ENCODE peak calls at places on chromosomes 11 and 22, in nine cellular contexts. One of them, this sample, is unnamed.

GRCh38 chr11:110077866-110078325 is 15.3 kb upstream of the ZC3H12C start:
- DNase-seq in Peyer's patch: peak; percentile 50
- DNase-seq in LoVo: no peak
- DNase-seq in glutamatergic neuron: no peak
- DNase-seq in effector CD4-positive, alpha-beta T cell: no peak
- DNase-seq in NCI-H226: peak; percentile 52
- DNase-seq in activated CD4-positive, alpha-beta T cell treated with anti-CD3 and anti-CD28 coated beads for 48 hours: peak; percentile 45
- DNase-seq in stimulated activated CD4-positive, alpha-beta T cell treated with anti-CD3 and anti-CD28 coated beads, Interleukin-2, amount 100 ng/mL, for 24 hours: no peak
- DNase-seq in stromal cell of bone marrow: peak; percentile 69
- DNase-seq in this sample: no peak

GRCh38 chr22:40443675-40444482 is 73.5 kb downstream of the SGSM3 start:
- DNase-seq in effector CD4-positive, alpha-beta T cell: no peak
- DNase-seq in NCI-H226: no peak
- DNase-seq in glutamatergic neuron: no peak
- DNase-seq in stimulated activated CD4-positive, alpha-beta T cell treated with anti-CD3 and anti-CD28 coated beads, Interleukin-2, amount 100 ng/mL, for 24 hours: no peak
- DNase-seq in Peyer's patch: no peak
- DNase-seq in stromal cell of bone marrow: no peak
- DNase-seq in activated CD4-positive, alpha-beta T cell treated with anti-CD3 and anti-CD28 coated beads for 48 hours: no peak
- DNase-seq in LoVo: no peak
- DNase-seq in this sample: no peak

GRCh38 chr11:125402436-125402835 is 93.6 kb downstream of the FEZ1 start:
- DNase-seq in activated CD4-positive, alpha-beta T cell treated with anti-CD3 and anti-CD28 coated beads for 48 hours: no peak
- DNase-seq in Peyer's patch: no peak
- DNase-seq in effector CD4-positive, alpha-beta T cell: no peak
- DNase-seq in NCI-H226: peak; percentile 20
- DNase-seq in stimulated activated CD4-positive, alpha-beta T cell treated with anti-CD3 and anti-CD28 coated beads, Interleukin-2, amount 100 ng/mL, for 24 hours: no peak
- DNase-seq in glutamatergic neuron: no peak
- DNase-seq in stromal cell of bone marrow: peak; percentile 44
- DNase-seq in LoVo: no peak
- DNase-seq in this sample: no peak

GRCh38 chr11:2210366-2211112 is 38.9 kb upstream of the TH start:
- DNase-seq in stromal cell of bone marrow: no peak
- DNase-seq in LoVo: no peak
- DNase-seq in stimulated activated CD4-positive, alpha-beta T cell treated with anti-CD3 and anti-CD28 coated beads, Interleukin-2, amount 100 ng/mL, for 24 hours: peak; percentile 15
- DNase-seq in effector CD4-positive, alpha-beta T cell: no peak
- DNase-seq in Peyer's patch: peak; percentile 51
- DNase-seq in NCI-H226: no peak
- DNase-seq in activated CD4-positive, alpha-beta T cell treated with anti-CD3 and anti-CD28 coated beads for 48 hours: no peak
- DNase-seq in glutamatergic neuron: peak; percentile 14
- DNase-seq in this sample: no peak

GRCh38 chr22:27851974-27852713 is 50.6 kb upstream of the MN1 start:
- DNase-seq in effector CD4-positive, alpha-beta T cell: no peak
- DNase-seq in stromal cell of bone marrow: no peak
- DNase-seq in activated CD4-positive, alpha-beta T cell treated with anti-CD3 and anti-CD28 coated beads for 48 hours: no peak
- DNase-seq in Peyer's patch: no peak
- DNase-seq in NCI-H226: no peak
- DNase-seq in LoVo: no peak
- DNase-seq in glutamatergic neuron: no peak
- DNase-seq in stimulated activated CD4-positive, alpha-beta T cell treated with anti-CD3 and anti-CD28 coated beads, Interleukin-2, amount 100 ng/mL, for 24 hours: no peak
- DNase-seq in this sample: no peak

GRCh38 chr11:1827095-1827797 is 7.5 kb upstream of the SYT8 start:
- DNase-seq in Peyer's patch: peak; percentile 73
- DNase-seq in stimulated activated CD4-positive, alpha-beta T cell treated with anti-CD3 and anti-CD28 coated beads, Interleukin-2, amount 100 ng/mL, for 24 hours: no peak
- DNase-seq in activated CD4-positive, alpha-beta T cell treated with anti-CD3 and anti-CD28 coated beads for 48 hours: no peak
- DNase-seq in stromal cell of bone marrow: peak; percentile 63
- DNase-seq in LoVo: peak; percentile 53
- DNase-seq in NCI-H226: peak; percentile 41
- DNase-seq in glutamatergic neuron: peak; percentile 19
- DNase-seq in effector CD4-positive, alpha-beta T cell: no peak
- DNase-seq in this sample: no peak

GRCh38 chr22:39746600-39747262 is 146.8 kb downstream of the ENTHD1 start:
- DNase-seq in Peyer's patch: no peak
- DNase-seq in activated CD4-positive, alpha-beta T cell treated with anti-CD3 and anti-CD28 coated beads for 48 hours: peak; percentile 31
- DNase-seq in effector CD4-positive, alpha-beta T cell: no peak
- DNase-seq in NCI-H226: no peak
- DNase-seq in LoVo: no peak
- DNase-seq in stimulated activated CD4-positive, alpha-beta T cell treated with anti-CD3 and anti-CD28 coated beads, Interleukin-2, amount 100 ng/mL, for 24 hours: no peak
- DNase-seq in stromal cell of bone marrow: no peak
- DNase-seq in glutamatergic neuron: no peak
- DNase-seq in this sample: no peak

GRCh38 chr22:45478108-45478771 is 24.4 kb upstream of the FBLN1 start:
- DNase-seq in stromal cell of bone marrow: peak; percentile 85
- DNase-seq in effector CD4-positive, alpha-beta T cell: no peak
- DNase-seq in LoVo: peak; percentile 82
- DNase-seq in Peyer's patch: no peak
- DNase-seq in glutamatergic neuron: no peak
- DNase-seq in NCI-H226: no peak
- DNase-seq in activated CD4-positive, alpha-beta T cell treated with anti-CD3 and anti-CD28 coated beads for 48 hours: no peak
- DNase-seq in stimulated activated CD4-positive, alpha-beta T cell treated with anti-CD3 and anti-CD28 coated beads, Interleukin-2, amount 100 ng/mL, for 24 hours: no peak
- DNase-seq in this sample: no peak

GRCh38 chr11:112343368-112344039 is 82.8 kb upstream of the PLET1 start:
- DNase-seq in glutamatergic neuron: no peak
- DNase-seq in NCI-H226: no peak
- DNase-seq in effector CD4-positive, alpha-beta T cell: no peak
- DNase-seq in Peyer's patch: no peak
- DNase-seq in stimulated activated CD4-positive, alpha-beta T cell treated with anti-CD3 and anti-CD28 coated beads, Interleukin-2, amount 100 ng/mL, for 24 hours: no peak
- DNase-seq in LoVo: no peak
- DNase-seq in stromal cell of bone marrow: no peak
- DNase-seq in activated CD4-positive, alpha-beta T cell treated with anti-CD3 and anti-CD28 coated beads for 48 hours: no peak
- DNase-seq in this sample: no peak

GRCh38 chr11:116691779-116692178 is 81.0 kb downstream of the BUD13 start:
- DNase-seq in Peyer's patch: peak; percentile 63
- DNase-seq in LoVo: peak; percentile 47
- DNase-seq in activated CD4-positive, alpha-beta T cell treated with anti-CD3 and anti-CD28 coated beads for 48 hours: peak; percentile 75
- DNase-seq in stimulated activated CD4-positive, alpha-beta T cell treated with anti-CD3 and anti-CD28 coated beads, Interleukin-2, amount 100 ng/mL, for 24 hours: peak; percentile 67
- DNase-seq in effector CD4-positive, alpha-beta T cell: peak; percentile 35
- DNase-seq in NCI-H226: no peak
- DNase-seq in glutamatergic neuron: peak; percentile 73
- DNase-seq in stromal cell of bone marrow: no peak
- DNase-seq in this sample: peak; percentile 31

GRCh38 chr22:22171357-22172218 is 73.0 kb upstream of the VPREB1 start:
- DNase-seq in activated CD4-positive, alpha-beta T cell treated with anti-CD3 and anti-CD28 coated beads for 48 hours: no peak
- DNase-seq in effector CD4-positive, alpha-beta T cell: no peak
- DNase-seq in stimulated activated CD4-positive, alpha-beta T cell treated with anti-CD3 and anti-CD28 coated beads, Interleukin-2, amount 100 ng/mL, for 24 hours: no peak
- DNase-seq in LoVo: no peak
- DNase-seq in glutamatergic neuron: peak; percentile 49
- DNase-seq in stromal cell of bone marrow: no peak
- DNase-seq in Peyer's patch: no peak
- DNase-seq in NCI-H226: no peak
- DNase-seq in this sample: peak; percentile 6

GRCh38 chr11:119741369-119742262 is 12.6 kb upstream of the NECTIN1 start:
- DNase-seq in stimulated activated CD4-positive, alpha-beta T cell treated with anti-CD3 and anti-CD28 coated beads, Interleukin-2, amount 100 ng/mL, for 24 hours: peak; percentile 70
- DNase-seq in glutamatergic neuron: peak; percentile 80
- DNase-seq in LoVo: peak; percentile 38
- DNase-seq in Peyer's patch: peak; percentile 82
- DNase-seq in NCI-H226: no peak
- DNase-seq in activated CD4-positive, alpha-beta T cell treated with anti-CD3 and anti-CD28 coated beads for 48 hours: peak; percentile 73
- DNase-seq in stromal cell of bone marrow: no peak
- DNase-seq in effector CD4-positive, alpha-beta T cell: peak; percentile 45
- DNase-seq in this sample: peak; percentile 69

GRCh38 chr22:32544953-32545558 is 70.4 kb downstream of the FBXO7 start:
- DNase-seq in Peyer's patch: no peak
- DNase-seq in stimulated activated CD4-positive, alpha-beta T cell treated with anti-CD3 and anti-CD28 coated beads, Interleukin-2, amount 100 ng/mL, for 24 hours: no peak
- DNase-seq in stromal cell of bone marrow: no peak
- DNase-seq in activated CD4-positive, alpha-beta T cell treated with anti-CD3 and anti-CD28 coated beads for 48 hours: no peak
- DNase-seq in NCI-H226: no peak
- DNase-seq in LoVo: no peak
- DNase-seq in effector CD4-positive, alpha-beta T cell: no peak
- DNase-seq in glutamatergic neuron: no peak
- DNase-seq in this sample: no peak

GRCh38 chr11:35165416-35166368 is 26.7 kb downstream of the CD44 start:
- DNase-seq in stimulated activated CD4-positive, alpha-beta T cell treated with anti-CD3 and anti-CD28 coated beads, Interleukin-2, amount 100 ng/mL, for 24 hours: peak; percentile 84
- DNase-seq in LoVo: no peak
- DNase-seq in effector CD4-positive, alpha-beta T cell: peak; percentile 85
- DNase-seq in Peyer's patch: no peak
- DNase-seq in NCI-H226: peak; percentile 80
- DNase-seq in stromal cell of bone marrow: peak; percentile 86
- DNase-seq in activated CD4-positive, alpha-beta T cell treated with anti-CD3 and anti-CD28 coated beads for 48 hours: peak; percentile 87
- DNase-seq in glutamatergic neuron: no peak
- DNase-seq in this sample: peak; percentile 83

GRCh38 chr11:119356349-119357031 is 10.0 kb upstream of the MFRP start:
- DNase-seq in effector CD4-positive, alpha-beta T cell: peak; percentile 61
- DNase-seq in stromal cell of bone marrow: no peak
- DNase-seq in LoVo: peak; percentile 81
- DNase-seq in Peyer's patch: peak; percentile 89
- DNase-seq in NCI-H226: peak; percentile 50
- DNase-seq in stimulated activated CD4-positive, alpha-beta T cell treated with anti-CD3 and anti-CD28 coated beads, Interleukin-2, amount 100 ng/mL, for 24 hours: peak; percentile 74
- DNase-seq in activated CD4-positive, alpha-beta T cell treated with anti-CD3 and anti-CD28 coated beads for 48 hours: peak; percentile 82
- DNase-seq in glutamatergic neuron: peak; percentile 83
- DNase-seq in this sample: peak; percentile 72

GRCh38 chr11:11567862-11568650 is 53.7 kb downstream of the GALNT18 start:
- DNase-seq in stromal cell of bone marrow: no peak
- DNase-seq in LoVo: no peak
- DNase-seq in activated CD4-positive, alpha-beta T cell treated with anti-CD3 and anti-CD28 coated beads for 48 hours: peak; percentile 40
- DNase-seq in glutamatergic neuron: no peak
- DNase-seq in NCI-H226: peak; percentile 42
- DNase-seq in effector CD4-positive, alpha-beta T cell: no peak
- DNase-seq in stimulated activated CD4-positive, alpha-beta T cell treated with anti-CD3 and anti-CD28 coated beads, Interleukin-2, amount 100 ng/mL, for 24 hours: no peak
- DNase-seq in Peyer's patch: no peak
- DNase-seq in this sample: no peak

GRCh38 chr11:64969209-64969608 is 2.7 kb downstream of the MAJIN start:
- DNase-seq in Peyer's patch: no peak
- DNase-seq in LoVo: peak; percentile 27
- DNase-seq in effector CD4-positive, alpha-beta T cell: no peak
- DNase-seq in activated CD4-positive, alpha-beta T cell treated with anti-CD3 and anti-CD28 coated beads for 48 hours: no peak
- DNase-seq in stimulated activated CD4-positive, alpha-beta T cell treated with anti-CD3 and anti-CD28 coated beads, Interleukin-2, amount 100 ng/mL, for 24 hours: no peak
- DNase-seq in glutamatergic neuron: no peak
- DNase-seq in stromal cell of bone marrow: no peak
- DNase-seq in NCI-H226: peak; percentile 48
- DNase-seq in this sample: no peak

GRCh38 chr11:57444362-57445074 is 15.8 kb upstream of the RTN4RL2 start:
- DNase-seq in stromal cell of bone marrow: no peak
- DNase-seq in LoVo: peak; percentile 61
- DNase-seq in activated CD4-positive, alpha-beta T cell treated with anti-CD3 and anti-CD28 coated beads for 48 hours: no peak
- DNase-seq in Peyer's patch: no peak
- DNase-seq in glutamatergic neuron: no peak
- DNase-seq in stimulated activated CD4-positive, alpha-beta T cell treated with anti-CD3 and anti-CD28 coated beads, Interleukin-2, amount 100 ng/mL, for 24 hours: no peak
- DNase-seq in effector CD4-positive, alpha-beta T cell: no peak
- DNase-seq in NCI-H226: peak; percentile 56
- DNase-seq in this sample: peak; percentile 25

GRCh38 chr11:12275818-12276217 is 101.6 kb upstream of the PARVA start:
- DNase-seq in glutamatergic neuron: no peak
- DNase-seq in activated CD4-positive, alpha-beta T cell treated with anti-CD3 and anti-CD28 coated beads for 48 hours: no peak
- DNase-seq in stimulated activated CD4-positive, alpha-beta T cell treated with anti-CD3 and anti-CD28 coated beads, Interleukin-2, amount 100 ng/mL, for 24 hours: no peak
- DNase-seq in NCI-H226: no peak
- DNase-seq in Peyer's patch: no peak
- DNase-seq in stromal cell of bone marrow: no peak
- DNase-seq in effector CD4-positive, alpha-beta T cell: no peak
- DNase-seq in LoVo: no peak
- DNase-seq in this sample: no peak

GRCh38 chr11:112958670-112959069 is 2.5 kb upstream of the NCAM1 start:
- DNase-seq in glutamatergic neuron: no peak
- DNase-seq in stimulated activated CD4-positive, alpha-beta T cell treated with anti-CD3 and anti-CD28 coated beads, Interleukin-2, amount 100 ng/mL, for 24 hours: no peak
- DNase-seq in LoVo: no peak
- DNase-seq in Peyer's patch: no peak
- DNase-seq in effector CD4-positive, alpha-beta T cell: no peak
- DNase-seq in stromal cell of bone marrow: no peak
- DNase-seq in NCI-H226: peak; percentile 4
- DNase-seq in activated CD4-positive, alpha-beta T cell treated with anti-CD3 and anti-CD28 coated beads for 48 hours: no peak
- DNase-seq in this sample: no peak

GRCh38 chr11:64124147-64124546 is 41.8 kb downstream of the MACROD1 start:
- DNase-seq in stromal cell of bone marrow: no peak
- DNase-seq in NCI-H226: peak; percentile 78
- DNase-seq in effector CD4-positive, alpha-beta T cell: no peak
- DNase-seq in glutamatergic neuron: no peak
- DNase-seq in LoVo: no peak
- DNase-seq in activated CD4-positive, alpha-beta T cell treated with anti-CD3 and anti-CD28 coated beads for 48 hours: no peak
- DNase-seq in Peyer's patch: no peak
- DNase-seq in stimulated activated CD4-positive, alpha-beta T cell treated with anti-CD3 and anti-CD28 coated beads, Interleukin-2, amount 100 ng/mL, for 24 hours: no peak
- DNase-seq in this sample: no peak

GRCh38 chr11:3188496-3189192 is 23.5 kb upstream of the OSBPL5 start:
- DNase-seq in stromal cell of bone marrow: no peak
- DNase-seq in Peyer's patch: no peak
- DNase-seq in glutamatergic neuron: no peak
- DNase-seq in LoVo: no peak
- DNase-seq in stimulated activated CD4-positive, alpha-beta T cell treated with anti-CD3 and anti-CD28 coated beads, Interleukin-2, amount 100 ng/mL, for 24 hours: no peak
- DNase-seq in NCI-H226: no peak
- DNase-seq in effector CD4-positive, alpha-beta T cell: no peak
- DNase-seq in activated CD4-positive, alpha-beta T cell treated with anti-CD3 and anti-CD28 coated beads for 48 hours: no peak
- DNase-seq in this sample: no peak

GRCh38 chr11:80167766-80168165 is 726.9 kb upstream of the TENM4 start:
- DNase-seq in LoVo: no peak
- DNase-seq in Peyer's patch: no peak
- DNase-seq in activated CD4-positive, alpha-beta T cell treated with anti-CD3 and anti-CD28 coated beads for 48 hours: no peak
- DNase-seq in glutamatergic neuron: no peak
- DNase-seq in stromal cell of bone marrow: no peak
- DNase-seq in stimulated activated CD4-positive, alpha-beta T cell treated with anti-CD3 and anti-CD28 coated beads, Interleukin-2, amount 100 ng/mL, for 24 hours: no peak
- DNase-seq in NCI-H226: no peak
- DNase-seq in effector CD4-positive, alpha-beta T cell: no peak
- DNase-seq in this sample: no peak

GRCh38 chr11:23540101-23540561 is 679.9 kb upstream of the CCDC179 start:
- DNase-seq in activated CD4-positive, alpha-beta T cell treated with anti-CD3 and anti-CD28 coated beads for 48 hours: no peak
- DNase-seq in Peyer's patch: peak; percentile 40
- DNase-seq in effector CD4-positive, alpha-beta T cell: no peak
- DNase-seq in glutamatergic neuron: no peak
- DNase-seq in NCI-H226: peak; percentile 87
- DNase-seq in stimulated activated CD4-positive, alpha-beta T cell treated with anti-CD3 and anti-CD28 coated beads, Interleukin-2, amount 100 ng/mL, for 24 hours: no peak
- DNase-seq in stromal cell of bone marrow: no peak
- DNase-seq in LoVo: peak; percentile 35
- DNase-seq in this sample: peak; percentile 46

GRCh38 chr22:19019029-19019678 is 83.1 kb upstream of the PRODH start:
- DNase-seq in stromal cell of bone marrow: no peak
- DNase-seq in LoVo: no peak
- DNase-seq in activated CD4-positive, alpha-beta T cell treated with anti-CD3 and anti-CD28 coated beads for 48 hours: no peak
- DNase-seq in glutamatergic neuron: no peak
- DNase-seq in NCI-H226: no peak
- DNase-seq in Peyer's patch: no peak
- DNase-seq in effector CD4-positive, alpha-beta T cell: no peak
- DNase-seq in stimulated activated CD4-positive, alpha-beta T cell treated with anti-CD3 and anti-CD28 coated beads, Interleukin-2, amount 100 ng/mL, for 24 hours: no peak
- DNase-seq in this sample: no peak

GRCh38 chr11:70016666-70017347 is 61.3 kb upstream of the ANO1 start:
- DNase-seq in glutamatergic neuron: no peak
- DNase-seq in stromal cell of bone marrow: no peak
- DNase-seq in NCI-H226: peak; percentile 99
- DNase-seq in LoVo: peak; percentile 1
- DNase-seq in stimulated activated CD4-positive, alpha-beta T cell treated with anti-CD3 and anti-CD28 coated beads, Interleukin-2, amount 100 ng/mL, for 24 hours: no peak
- DNase-seq in effector CD4-positive, alpha-beta T cell: no peak
- DNase-seq in activated CD4-positive, alpha-beta T cell treated with anti-CD3 and anti-CD28 coated beads for 48 hours: no peak
- DNase-seq in Peyer's patch: peak; percentile 11
- DNase-seq in this sample: no peak

GRCh38 chr22:50551160-50551752 is 5.6 kb downstream of the KLHDC7B start:
- DNase-seq in NCI-H226: no peak
- DNase-seq in glutamatergic neuron: no peak
- DNase-seq in Peyer's patch: no peak
- DNase-seq in activated CD4-positive, alpha-beta T cell treated with anti-CD3 and anti-CD28 coated beads for 48 hours: no peak
- DNase-seq in effector CD4-positive, alpha-beta T cell: no peak
- DNase-seq in LoVo: no peak
- DNase-seq in stromal cell of bone marrow: no peak
- DNase-seq in stimulated activated CD4-positive, alpha-beta T cell treated with anti-CD3 and anti-CD28 coated beads, Interleukin-2, amount 100 ng/mL, for 24 hours: no peak
- DNase-seq in this sample: no peak

GRCh38 chr11:102158151-102158734 is 48.0 kb downstream of the YAP1 start:
- DNase-seq in NCI-H226: peak; percentile 23
- DNase-seq in activated CD4-positive, alpha-beta T cell treated with anti-CD3 and anti-CD28 coated beads for 48 hours: no peak
- DNase-seq in stimulated activated CD4-positive, alpha-beta T cell treated with anti-CD3 and anti-CD28 coated beads, Interleukin-2, amount 100 ng/mL, for 24 hours: no peak
- DNase-seq in stromal cell of bone marrow: no peak
- DNase-seq in effector CD4-positive, alpha-beta T cell: no peak
- DNase-seq in LoVo: no peak
- DNase-seq in Peyer's patch: no peak
- DNase-seq in glutamatergic neuron: no peak
- DNase-seq in this sample: no peak

GRCh38 chr11:67584205-67584880 is 731 bp downstream of the GSTP1 start:
- DNase-seq in NCI-H226: no peak
- DNase-seq in Peyer's patch: peak; percentile 86
- DNase-seq in stimulated activated CD4-positive, alpha-beta T cell treated with anti-CD3 and anti-CD28 coated beads, Interleukin-2, amount 100 ng/mL, for 24 hours: peak; percentile 48
- DNase-seq in glutamatergic neuron: peak; percentile 67
- DNase-seq in effector CD4-positive, alpha-beta T cell: no peak
- DNase-seq in LoVo: no peak
- DNase-seq in stromal cell of bone marrow: no peak
- DNase-seq in activated CD4-positive, alpha-beta T cell treated with anti-CD3 and anti-CD28 coated beads for 48 hours: peak; percentile 55
- DNase-seq in this sample: peak; percentile 71

GRCh38 chr11:65560555-65561418 is 2.6 kb upstream of the LTBP3 start:
- DNase-seq in LoVo: no peak
- DNase-seq in activated CD4-positive, alpha-beta T cell treated with anti-CD3 and anti-CD28 coated beads for 48 hours: no peak
- DNase-seq in Peyer's patch: no peak
- DNase-seq in glutamatergic neuron: peak; percentile 68
- DNase-seq in stimulated activated CD4-positive, alpha-beta T cell treated with anti-CD3 and anti-CD28 coated beads, Interleukin-2, amount 100 ng/mL, for 24 hours: no peak
- DNase-seq in stromal cell of bone marrow: no peak
- DNase-seq in effector CD4-positive, alpha-beta T cell: no peak
- DNase-seq in NCI-H226: peak; percentile 85
- DNase-seq in this sample: no peak

GRCh38 chr11:130155106-130155505 is 4.5 kb upstream of the ST14 start:
- DNase-seq in NCI-H226: no peak
- DNase-seq in glutamatergic neuron: no peak
- DNase-seq in Peyer's patch: no peak
- DNase-seq in stimulated activated CD4-positive, alpha-beta T cell treated with anti-CD3 and anti-CD28 coated beads, Interleukin-2, amount 100 ng/mL, for 24 hours: no peak
- DNase-seq in stromal cell of bone marrow: no peak
- DNase-seq in activated CD4-positive, alpha-beta T cell treated with anti-CD3 and anti-CD28 coated beads for 48 hours: no peak
- DNase-seq in effector CD4-positive, alpha-beta T cell: no peak
- DNase-seq in LoVo: no peak
- DNase-seq in this sample: no peak

This sample was measured in erythroblast.